ENCODE peak calls at places on chromosomes 12 and 14, in nine cellular contexts. K is ascending aorta; H is CD8-positive, alpha-beta memory T cell; A is naive thymus-derived CD4-positive, alpha-beta T cell; Z is heart right ventricle; J is fibroblast of lung; X is lower lobe of right lung; S is right lobe of liver; Q is dorsolateral prefrontal cortex. G is an unnamed sample.

GRCh38 chr14:100376751-100377171 is 53.6 kb downstream of the SLC25A47 start:
- DNase-seq in K (no peak), H (no peak), A (no peak), Z (no peak), J (peak), X (no peak), S (no peak), Q (no peak), G (peak)

GRCh38 chr12:102824218-102824835 is 92.7 kb downstream of the PAH start:
- DNase-seq in K (no peak), H (no peak), A (no peak), Z (peak), J (no peak), X (peak), S (peak), Q (no peak), G (peak)

GRCh38 chr14:39395555-39396254 is 36.5 kb downstream of the FBXO33 start:
- DNase-seq in K (no peak), H (no peak), A (no peak), Z (no peak), J (no peak), X (no peak), S (no peak), Q (no peak), G (peak)

GRCh38 chr14:83287300-83287699 is 1753.6 kb upstream of the SEL1L start:
- DNase-seq in K (no peak), H (no peak), A (no peak), Z (no peak), J (no peak), X (no peak), S (no peak), Q (no peak), G (no peak)

GRCh38 chr12:116164976-116165425 is 112.5 kb downstream of the MED13L start:
- DNase-seq in K (no peak), H (no peak), A (no peak), Z (no peak), J (peak), X (no peak), S (no peak), Q (no peak), G (no peak)

GRCh38 chr12:132695431-132695830 is 8.0 kb downstream of the PXMP2 start:
- DNase-seq in K (no peak), H (no peak), A (no peak), Z (peak), J (no peak), X (no peak), S (peak), Q (no peak), G (no peak)

GRCh38 chr14:85439696-85440328 is 90.1 kb upstream of the FLRT2 start:
- DNase-seq in K (no peak), H (no peak), A (no peak), Z (no peak), J (no peak), X (no peak), S (no peak), Q (no peak), G (no peak)

GRCh38 chr12:57896437-57897201 is 44.7 kb upstream of the ATP23 start:
- DNase-seq in K (peak), H (no peak), A (peak), Z (peak), J (peak), X (peak), S (peak), Q (peak), G (peak)

GRCh38 chr12:98137278-98137677 is 378.1 kb upstream of the TMPO start:
- DNase-seq in K (no peak), H (no peak), A (no peak), Z (no peak), J (no peak), X (no peak), S (no peak), Q (no peak), G (no peak)

GRCh38 chr14:67577909-67578749 is 21.9 kb downstream of the PIGH start:
- DNase-seq in K (peak), H (no peak), A (no peak), Z (no peak), J (no peak), X (peak), S (no peak), Q (no peak), G (no peak)

GRCh38 chr12:57151741-57152407 is 4.5 kb upstream of the LRP1-AS start:
- DNase-seq in K (no peak), H (no peak), A (no peak), Z (peak), J (peak), X (no peak), S (no peak), Q (no peak), G (peak)

GRCh38 chr14:68981124-68981523 is 2.0 kb upstream of the ACTN1 start:
- DNase-seq in K (no peak), H (no peak), A (no peak), Z (no peak), J (no peak), X (no peak), S (no peak), Q (no peak), G (no peak)

GRCh38 chr14:65361920-65362319 is 50.6 kb upstream of the FUT8 start:
- DNase-seq in K (no peak), H (no peak), A (no peak), Z (peak), J (peak), X (no peak), S (no peak), Q (no peak), G (no peak)

GRCh38 chr14:59474172-59474571 is 9.0 kb upstream of the GPR135 start:
- DNase-seq in K (no peak), H (no peak), A (no peak), Z (no peak), J (peak), X (no peak), S (no peak), Q (no peak), G (no peak)

GRCh38 chr14:23633160-23633701 is 2.9 kb upstream of the DHRS2 start:
- DNase-seq in K (no peak), H (no peak), A (no peak), Z (no peak), J (no peak), X (no peak), S (no peak), Q (no peak), G (peak)

GRCh38 chr14:62189698-62190097 is 427.5 kb downstream of the SNAPC1 start:
- DNase-seq in K (no peak), H (no peak), A (no peak), Z (no peak), J (peak), X (no peak), S (no peak), Q (no peak), G (no peak)

GRCh38 chr14:33198684-33199083 is 260.0 kb downstream of the NPAS3 start:
- DNase-seq in K (no peak), H (no peak), A (no peak), Z (no peak), J (no peak), X (no peak), S (no peak), Q (no peak), G (no peak)

GRCh38 chr12:93085383-93086287 is 156.5 kb upstream of the EEA1 start:
- DNase-seq in K (no peak), H (no peak), A (no peak), Z (no peak), J (peak), X (no peak), S (no peak), Q (no peak), G (no peak)

GRCh38 chr12:26939192-26939832 is 1.0 kb downstream of the FGFR1OP2 start:
- DNase-seq in K (no peak), H (no peak), A (no peak), Z (no peak), J (peak), X (no peak), S (no peak), Q (no peak), G (no peak)

GRCh38 chr12:10220398-10221077 is 7.9 kb downstream of the GABARAPL1 start:
- DNase-seq in K (peak), H (no peak), A (no peak), Z (peak), J (peak), X (peak), S (peak), Q (peak), G (no peak)

GRCh38 chr12:46153267-46153872 is 115.5 kb downstream of the SLC38A1 start:
- DNase-seq in K (no peak), H (no peak), A (no peak), Z (no peak), J (peak), X (no peak), S (no peak), Q (no peak), G (peak)

GRCh38 chr14:52879958-52880357 is 70.9 kb downstream of the FERMT2 start:
- DNase-seq in K (no peak), H (no peak), A (no peak), Z (no peak), J (peak), X (no peak), S (no peak), Q (no peak), G (no peak)

GRCh38 chr12:32920506-32921085 is 24.0 kb upstream of the PKP2 start:
- DNase-seq in K (no peak), H (no peak), A (no peak), Z (no peak), J (no peak), X (no peak), S (no peak), Q (no peak), G (no peak)

GRCh38 chr14:34363733-34364134 is 98.3 kb downstream of the SPTSSA start:
- DNase-seq in K (no peak), H (no peak), A (no peak), Z (peak), J (no peak), X (no peak), S (no peak), Q (no peak), G (no peak)

GRCh38 chr14:69005432-69006148 is 26.5 kb upstream of the ACTN1 start:
- DNase-seq in K (peak), H (no peak), A (no peak), Z (peak), J (peak), X (no peak), S (no peak), Q (no peak), G (peak)

GRCh38 chr12:20520572-20520971 is 152.2 kb downstream of the PDE3A start:
- DNase-seq in K (no peak), H (no peak), A (no peak), Z (no peak), J (no peak), X (no peak), S (no peak), Q (no peak), G (no peak)

GRCh38 chr12:55685671-55686070 is 22.0 kb downstream of the ITGA7 start:
- DNase-seq in K (peak), H (no peak), A (no peak), Z (no peak), J (no peak), X (no peak), S (no peak), Q (no peak), G (no peak)

GRCh38 chr12:105278043-105278697 is 42.2 kb upstream of the APPL2 start:
- DNase-seq in K (no peak), H (no peak), A (no peak), Z (no peak), J (no peak), X (no peak), S (no peak), Q (no peak), G (no peak)

GRCh38 chr12:47032644-47033043 is 46.8 kb upstream of the PCED1B start:
- DNase-seq in K (no peak), H (no peak), A (peak), Z (peak), J (peak), X (no peak), S (no peak), Q (no peak), G (no peak)

GRCh38 chr12:1668833-1669543 is 21.9 kb upstream of the ADIPOR2 start:
- DNase-seq in K (no peak), H (no peak), A (no peak), Z (peak), J (peak), X (peak), S (peak), Q (no peak), G (no peak)
- H3K4me3 ChIP-seq in K (no peak), H (no peak), A (no peak), Z (no peak), J (no peak), X (no peak), S (peak), Q (no peak), G (no peak)

GRCh38 chr14:58243790-58244555 is 670 bp upstream of the PSMA3 start:
- DNase-seq in K (no peak), H (no peak), A (no peak), Z (no peak), J (no peak), X (no peak), S (no peak), Q (no peak), G (no peak)
- H3K4me3 ChIP-seq in K (peak), H (peak), A (peak), Z (peak), J (peak), X (peak), S (peak), Q (peak), G (peak)

DNA sequence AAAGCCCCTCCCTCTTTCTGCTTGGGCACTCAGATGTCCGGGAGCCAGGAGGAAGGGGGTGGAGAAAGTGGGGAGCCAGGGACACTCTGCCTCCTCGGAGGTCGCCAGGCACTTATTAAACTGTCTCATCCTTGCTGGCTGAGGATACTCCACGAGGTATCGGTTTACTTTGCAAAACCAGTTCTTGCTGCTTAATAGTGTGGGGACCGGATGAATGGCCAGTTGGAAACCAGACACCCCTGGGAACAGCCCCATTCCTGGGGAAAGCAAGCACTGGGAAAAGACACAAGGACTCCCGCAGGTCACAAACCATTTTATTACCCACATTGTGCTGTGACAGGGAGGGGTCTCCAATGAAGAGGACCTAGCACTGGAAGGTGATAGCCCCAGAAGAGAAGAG is 34.2 kb downstream of the CCDC88C start:
- DNase-seq in K (no peak), H (no peak), A (no peak), Z (no peak), J (no peak), X (peak), S (no peak), Q (no peak), G (peak)
- H3K4me3 ChIP-seq in K (no peak), H (no peak), A (no peak), Z (no peak), J (no peak), X (no peak), S (no peak), Q (no peak), G (no peak)

DNA sequence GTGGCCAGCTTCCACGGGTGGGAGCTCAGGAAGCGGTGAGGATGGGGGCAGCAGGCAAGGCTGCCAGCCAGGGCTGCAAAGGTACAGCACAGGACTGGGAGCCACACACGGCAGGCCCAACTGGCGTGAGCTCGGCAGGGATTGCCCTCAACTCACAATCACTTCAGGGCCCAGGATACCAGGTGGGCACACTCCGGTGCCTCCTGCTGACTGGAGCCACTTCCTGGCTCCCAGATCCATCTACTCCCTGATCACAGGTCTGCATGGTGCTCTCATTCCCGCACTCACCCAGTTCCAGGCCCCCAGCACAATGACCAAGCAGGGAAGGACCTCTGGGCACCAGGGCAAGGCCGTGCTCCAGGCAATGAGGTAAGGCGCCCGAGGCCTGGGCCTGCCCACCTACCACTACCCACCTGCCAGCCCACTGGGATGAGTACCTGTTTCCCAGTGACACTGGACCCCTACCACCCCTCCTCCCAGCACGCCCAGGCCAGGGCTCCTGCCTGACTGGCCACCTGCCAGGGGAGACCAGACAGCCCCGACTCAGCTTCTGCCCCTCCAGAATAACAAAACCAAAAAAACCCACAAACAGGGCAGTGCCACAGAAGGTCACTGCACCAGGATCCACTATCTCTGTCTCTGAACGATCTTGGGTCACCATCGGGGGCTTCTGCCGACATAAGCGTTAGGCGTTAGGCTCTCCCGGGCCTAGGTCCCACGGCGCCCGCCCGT is 1.8 kb downstream of the JAG2 start:
- DNase-seq in K (no peak), H (no peak), A (no peak), Z (no peak), J (no peak), X (no peak), S (no peak), Q (no peak), G (no peak)
- H3K4me3 ChIP-seq in K (no peak), H (no peak), A (no peak), Z (peak), J (no peak), X (peak), S (no peak), Q (peak), G (no peak)

DNA sequence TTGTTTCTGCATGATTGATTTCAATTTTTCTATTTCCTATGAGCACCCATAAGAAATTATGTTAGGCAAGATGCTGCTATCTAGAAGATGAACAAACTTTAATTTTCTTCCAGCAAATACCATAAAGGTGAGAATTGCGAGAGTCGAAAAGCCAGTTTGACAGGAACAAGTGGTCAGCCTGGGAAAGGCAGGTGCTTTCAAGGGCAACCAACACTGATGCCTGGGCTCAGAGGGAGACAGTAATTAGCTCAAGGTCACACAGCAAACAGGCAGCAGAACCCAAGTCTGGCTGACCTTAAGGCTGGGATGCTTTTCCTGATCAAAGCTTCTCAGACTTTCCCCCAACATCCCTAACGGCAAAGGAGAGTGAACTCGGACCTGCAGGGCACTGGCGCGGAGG is 6.8 kb upstream of the OTUB2 start:
- DNase-seq in K (no peak), H (no peak), A (no peak), Z (no peak), J (no peak), X (no peak), S (no peak), Q (no peak), G (no peak)
- H3K4me3 ChIP-seq in K (no peak), H (no peak), A (no peak), Z (no peak), J (no peak), X (no peak), S (no peak), Q (no peak), G (no peak)

DNA sequence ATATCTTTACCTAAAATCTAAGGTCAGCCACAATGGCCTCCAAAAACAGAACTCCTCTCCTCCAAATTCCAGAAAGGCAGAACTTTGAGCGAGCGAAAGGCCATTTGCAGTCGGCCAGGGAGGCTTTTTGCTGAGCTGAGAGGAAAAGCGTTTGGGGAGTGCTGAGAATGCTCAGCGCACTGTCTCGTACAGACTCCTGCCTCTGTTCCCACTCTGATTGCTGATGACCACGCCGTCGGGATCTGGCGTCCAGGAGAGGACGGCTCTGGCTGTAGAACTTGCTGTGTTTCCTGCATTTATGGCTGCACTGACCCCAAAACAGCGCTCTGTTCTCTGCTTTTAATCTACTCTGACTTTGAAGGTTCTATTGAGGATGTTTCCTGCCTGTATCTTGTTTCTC is 82.5 kb upstream of the WSCD2 start:
- DNase-seq in K (no peak), H (no peak), A (no peak), Z (no peak), J (no peak), X (no peak), S (no peak), Q (no peak), G (no peak)
- H3K4me3 ChIP-seq in K (peak), H (no peak), A (no peak), Z (no peak), J (no peak), X (no peak), S (no peak), Q (no peak), G (no peak)

G was measured in H7.